ENCODE peak calls at places on chromosomes 16 and 17, in four cellular contexts. H is HepG2, P is K562, C is GM12878. E is an unnamed sample.
A peak's percentile ranks its signal among the peaks of the same experiment; 100 is the strongest.

GRCh38 chr17:47717845-47718621 is 15.0 kb upstream of the TBX21 start:
- DNase-seq in H (no peak), P (no peak), C (no peak), E (no peak)

GRCh38 chr17:77253611-77254051 is 112.9 kb downstream of the SEC14L1 start:
- DNase-seq in H (no peak), P (no peak), C (no peak), E (no peak)

GRCh38 chr17:66260688-66261087 is 31.5 kb upstream of the APOH start:
- DNase-seq in H (no peak), P (no peak), C (no peak), E (no peak)

GRCh38 chr17:77003699-77004098 is 135.5 kb downstream of the MGAT5B start:
- DNase-seq in H (no peak), P (no peak), C (no peak), E (no peak)

GRCh38 chr16:85661131-85662035 is 27.4 kb downstream of the GINS2 start:
- DNase-seq in H (no peak), P (no peak), C (no peak), E (no peak)

GRCh38 chr17:4914009-4914408 is 11.1 kb upstream of the CHRNE start:
- DNase-seq in H (peak; percentile 63), P (no peak), C (no peak), E (no peak)

GRCh38 chr17:7572588-7573323 is 6.7 kb upstream of the CD68 start:
- DNase-seq in H (peak; percentile 98), P (peak; percentile 89), C (peak; percentile 98), E (peak; percentile 100)

GRCh38 chr16:81397879-81398516 is 46.6 kb upstream of the CMIP start:
- DNase-seq in H (no peak), P (no peak), C (no peak), E (no peak)

GRCh38 chr17:81543339-81543675 is 8.8 kb downstream of the FAAP100 start:
- DNase-seq in H (no peak), P (no peak), C (no peak), E (no peak)

GRCh38 chr16:87056083-87056482 is 261.1 kb downstream of the C16orf95 start:
- DNase-seq in H (no peak), P (no peak), C (no peak), E (peak; percentile 5)

GRCh38 chr17:76784926-76785325 is 47.0 kb downstream of the MFSD11 start:
- DNase-seq in H (no peak), P (no peak), C (no peak), E (no peak)

GRCh38 chr17:58403312-58403711 is 14.0 kb downstream of the RNF43 start:
- DNase-seq in H (no peak), P (no peak), C (no peak), E (no peak)

GRCh38 chr17:50763716-50764450 is 3.4 kb downstream of the ANKRD40CL start:
- DNase-seq in H (no peak), P (no peak), C (no peak), E (no peak)

DNA sequence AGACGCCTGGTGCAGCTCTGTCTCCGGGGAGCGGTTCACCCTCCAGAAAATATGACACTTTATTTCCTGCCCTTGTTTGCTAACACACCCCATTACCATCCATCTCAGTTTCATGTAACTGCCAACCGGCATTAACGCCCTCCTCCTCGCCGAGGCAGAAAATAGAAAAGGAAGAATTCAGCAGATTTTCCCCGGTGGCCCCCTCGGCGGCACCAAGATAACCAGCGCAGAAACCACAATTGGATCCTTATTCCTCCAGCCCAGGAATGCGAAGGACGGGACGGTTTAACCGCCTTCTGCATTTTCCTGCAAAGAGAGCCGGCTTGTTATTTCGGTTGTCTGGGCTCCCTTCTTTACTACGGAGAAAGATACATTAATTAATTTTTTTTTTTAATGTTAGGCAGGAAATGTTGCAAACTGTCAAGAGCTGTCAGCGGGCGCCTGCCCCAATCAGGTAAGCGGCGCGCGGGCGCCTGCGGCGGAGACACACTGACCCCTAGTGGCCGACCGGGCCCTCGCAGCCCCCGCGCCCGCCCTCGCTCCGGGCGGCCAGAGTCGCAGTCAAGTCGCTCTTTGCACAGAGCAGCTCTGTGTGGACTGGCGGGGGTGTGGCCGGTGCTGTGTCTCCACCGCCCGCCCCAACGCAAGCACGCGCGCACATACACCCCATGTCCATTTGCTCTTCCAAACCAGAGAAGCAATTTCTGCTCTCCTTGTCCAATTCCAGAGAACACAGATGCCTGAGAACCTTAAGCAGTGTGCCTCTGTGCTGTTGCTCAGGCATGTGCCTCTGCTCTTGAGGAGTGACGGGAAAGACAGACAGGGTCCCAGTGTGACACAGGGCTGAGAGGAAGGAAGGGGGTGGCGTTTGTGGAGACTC is 53.6 kb downstream of the C17orf67 start:
- DNase-seq in H (peak; percentile 67), P (peak; percentile 88), C (no peak), E (peak; percentile 77)
- TF ChIP-seq JUNB in H (no peak), P (no peak), C (no peak), E (no peak)

DNA sequence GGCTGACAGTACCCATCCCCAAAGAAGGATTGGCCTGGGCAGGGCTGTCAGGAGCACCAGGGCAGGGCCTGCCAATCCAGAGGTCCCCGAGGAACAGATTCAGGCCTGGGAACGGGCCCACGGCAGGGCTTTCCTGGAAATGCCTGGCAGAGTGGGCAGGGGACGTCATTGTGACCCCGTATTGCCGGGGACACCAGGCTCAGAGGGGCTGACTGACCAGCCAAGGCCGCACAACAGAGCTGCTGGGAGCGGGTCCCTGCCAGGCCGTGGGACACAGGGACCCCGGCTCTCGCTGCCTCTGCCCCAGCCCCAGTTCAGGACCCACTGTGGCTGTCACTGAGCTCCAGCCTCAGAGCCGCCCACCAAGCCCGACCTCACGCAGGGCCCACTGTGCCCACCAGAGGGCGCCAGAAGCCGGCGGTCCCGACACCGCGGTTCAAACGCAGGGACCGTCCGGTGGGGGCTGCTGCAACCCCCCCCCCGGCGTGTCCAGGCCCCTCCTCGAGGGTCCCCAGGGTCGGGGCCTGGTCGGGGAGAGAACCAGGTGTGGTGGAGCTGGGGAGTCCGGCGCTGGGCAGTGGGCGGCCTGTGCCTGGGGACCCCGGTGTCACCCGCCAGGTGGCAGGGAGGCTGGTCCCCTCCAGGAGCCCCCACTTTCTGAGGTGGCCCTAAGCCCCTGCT is 15.2 kb upstream of the SSTR5 start:
- DNase-seq in H (no peak), P (peak; percentile 70), C (no peak), E (no peak)
- TF ChIP-seq RFX5 in H (no peak), P (no peak), C (no peak), E (no peak)

DNA sequence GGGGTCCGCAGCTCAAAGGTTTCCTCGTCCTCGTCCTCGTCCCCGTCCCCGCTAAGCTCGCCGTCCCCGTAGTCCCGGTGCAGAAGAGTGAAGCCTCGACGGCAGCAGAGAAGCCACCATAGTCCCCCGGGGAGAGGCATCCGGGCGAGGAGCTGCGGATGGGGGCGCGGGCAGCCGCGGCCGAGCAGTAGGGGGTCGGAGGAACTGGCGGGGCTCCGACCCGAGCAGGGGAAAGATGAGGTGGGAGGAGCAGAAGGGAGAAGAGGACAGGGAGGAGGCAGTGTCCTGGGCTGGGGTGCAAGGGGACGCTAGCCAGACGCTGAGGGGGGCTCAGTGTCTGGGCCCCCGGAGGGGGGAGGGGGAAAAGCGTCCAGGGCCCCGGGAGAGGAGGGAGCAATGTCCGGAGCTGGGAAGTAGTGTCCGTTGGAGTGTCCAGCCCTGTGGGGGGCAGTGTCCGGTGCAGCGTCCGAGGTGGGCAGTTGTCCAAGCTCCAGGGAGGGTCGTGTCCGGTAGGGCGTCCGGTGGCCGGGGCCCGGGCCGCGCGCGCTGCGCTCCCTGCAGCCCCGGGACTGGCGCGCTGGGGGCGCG is at the start of gene PLEKHH3:
- DNase-seq in H (no peak), P (no peak), C (no peak), E (no peak)
- TF ChIP-seq JUNB in H (no peak), P (no peak), C (no peak), E (no peak)

GRCh38 chr17:68596411-68596945 is 4.7 kb downstream of the FAM20A start:
- DNase-seq in H (no peak), P (no peak), C (no peak), E (no peak)
- TF ChIP-seq RFX5 in H (no peak), P (no peak), C (no peak), E (no peak)

DNA sequence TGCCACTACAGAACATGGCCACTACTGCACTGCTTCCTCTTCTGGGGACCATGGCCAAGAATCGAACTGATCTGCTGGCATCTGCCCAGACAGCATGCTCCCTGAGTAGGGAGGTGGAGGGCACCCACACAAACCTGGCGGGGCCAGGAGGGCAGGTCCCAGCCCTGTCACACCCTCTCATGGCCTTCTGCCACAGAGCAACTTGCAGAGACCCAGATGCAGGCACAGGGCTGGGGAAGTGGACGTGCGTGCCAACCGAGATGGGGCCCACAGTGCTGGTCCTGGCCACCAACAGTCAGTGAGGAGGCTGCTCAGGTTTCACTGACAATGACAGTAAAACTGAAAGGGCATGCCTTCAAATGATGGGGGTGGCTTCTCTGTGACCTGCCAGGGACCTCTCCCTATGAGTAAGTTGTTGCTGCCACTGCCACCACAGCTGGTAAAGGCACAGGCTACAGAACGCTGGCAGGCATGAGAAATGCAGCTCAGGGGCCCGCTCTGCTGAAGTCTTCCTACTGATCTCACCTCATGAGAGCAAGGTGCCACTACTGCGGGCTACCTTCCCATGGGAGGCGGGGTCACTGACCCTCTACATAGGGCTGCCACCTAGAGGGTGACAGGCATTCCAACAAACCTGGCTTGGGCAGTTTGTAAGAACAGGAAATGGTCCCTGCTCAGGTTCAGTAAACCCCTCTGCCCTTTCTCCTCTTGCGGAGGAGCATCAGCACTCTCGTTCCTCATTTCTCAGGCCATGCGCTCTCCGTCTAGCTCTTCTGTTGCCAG is 15.5 kb downstream of the HIC1 start:
- DNase-seq in H (no peak), P (no peak), C (peak; percentile 96), E (no peak)
- TF ChIP-seq JUNB in H (no peak), P (no peak), C (peak; percentile 99), E (no peak)

GRCh38 chr16:66658143-66658859 is 38.2 kb downstream of the CMTM4 start:
- DNase-seq in H (no peak), P (no peak), C (no peak), E (no peak)
- TF ChIP-seq RFX5 in H (no peak), P (no peak), C (no peak), E (no peak)

GRCh38 chr16:26276289-26276688 is 584.5 kb downstream of the HS3ST4 start:
- DNase-seq in H (no peak), P (no peak), C (no peak), E (no peak)

GRCh38 chr16:26269663-26270062 is 577.9 kb downstream of the HS3ST4 start:
- DNase-seq in H (no peak), P (no peak), C (no peak), E (no peak)

DNA sequence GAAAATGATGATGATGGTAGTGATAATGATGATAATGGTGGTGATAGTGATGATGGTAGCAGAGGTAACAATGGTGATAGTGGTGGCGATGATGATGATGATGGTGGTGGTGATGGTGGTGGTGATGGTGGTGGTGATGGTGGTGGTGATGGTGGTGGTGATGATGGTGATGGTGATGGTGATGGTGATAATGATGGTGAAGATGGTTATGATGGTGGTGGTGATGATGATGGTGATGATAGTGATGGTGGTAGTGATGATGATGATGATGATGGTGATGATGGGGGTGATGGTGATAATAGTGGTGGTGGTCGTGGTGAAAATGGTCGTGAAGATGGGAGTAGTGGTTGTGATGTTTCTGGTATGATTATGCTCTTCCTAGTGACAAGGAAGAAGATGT is 581.8 kb downstream of the HS3ST4 start:
- DNase-seq in H (no peak), P (no peak), C (no peak), E (no peak)
- TF ChIP-seq JUNB in H (no peak), P (no peak), C (no peak), E (no peak)

E was measured in A549.